ENCODE peak calls at places on chromosomes 16 and 17, in five cellular contexts. N, M, E, Z and X are unnamed samples.

GRCh38 chr17:17714261-17714866 is 33.1 kb downstream of the RAI1 start:
- DNase-seq in N (no peak), M (no peak), E (no peak), Z (no peak), X (no peak)

GRCh38 chr16:68420366-68420765 is 27.9 kb downstream of the SMPD3 start:
- DNase-seq in N (no peak), M (no peak), E (no peak), Z (no peak), X (no peak)

GRCh38 chr17:29069526-29070041 is 26.6 kb downstream of the PIPOX start:
- DNase-seq in N (no peak), M (no peak), E (no peak), Z (peak; percentile 13), X (no peak)

GRCh38 chr16:77383606-77384187 is 51.1 kb downstream of the ADAMTS18 start:
- DNase-seq in N (no peak), M (no peak), E (no peak), Z (peak; percentile 13), X (no peak)

GRCh38 chr16:11358531-11358930 is 13.3 kb downstream of the RMI2 start:
- DNase-seq in N (no peak), M (no peak), E (no peak), Z (no peak), X (no peak)

GRCh38 chr17:45920083-45920482 is 25.7 kb downstream of the MAPT start:
- DNase-seq in N (no peak), M (no peak), E (no peak), Z (no peak), X (no peak)

GRCh38 chr16:19168173-19169080 is at the start of gene SYT17:
- DNase-seq in N (no peak), M (peak; percentile 55), E (no peak), Z (no peak), X (no peak)

GRCh38 chr17:82924812-82925211 is 85.0 kb upstream of the ZNF750 start:
- DNase-seq in N (no peak), M (no peak), E (peak; percentile 26), Z (no peak), X (peak; percentile 8)

GRCh38 chr16:17416461-17417221 is 54.1 kb downstream of the XYLT1 start:
- DNase-seq in N (no peak), M (no peak), E (peak; percentile 81), Z (peak; percentile 13), X (no peak)

GRCh38 chr17:50440838-50441829 is 15.1 kb downstream of the ACSF2 start:
- DNase-seq in N (no peak), M (no peak), E (no peak), Z (no peak), X (no peak)

GRCh38 chr17:46826116-46826515 is 7.6 kb upstream of the WNT3 start:
- DNase-seq in N (no peak), M (no peak), E (no peak), Z (no peak), X (no peak)

GRCh38 chr17:82031303-82031884 is at the start of gene RAC3:
- DNase-seq in N (no peak), M (no peak), E (peak; percentile 22), Z (no peak), X (no peak)

GRCh38 chr16:81077077-81077940 is at the start of gene C16orf46:
- DNase-seq in N (peak; percentile 47), M (peak; percentile 97), E (peak; percentile 95), Z (peak; percentile 92), X (peak; percentile 94)

GRCh38 chr16:12406840-12407690 is 396.6 kb downstream of the CPPED1 start:
- DNase-seq in N (peak; percentile 42), M (no peak), E (peak; percentile 73), Z (peak; percentile 5), X (peak; percentile 41)